ENCODE peak calls at places on chromosomes 1 and 21, in four cellular contexts. H, F, G and S are unnamed samples.

GRCh38 chr1:55476445-55477015 is 261.4 kb upstream of the USP24 start:
- DNase-seq in G (no peak), H (no peak), F (no peak), S (no peak)

GRCh38 chr1:199948587-199949280 is 78.8 kb upstream of the NR5A2 start:
- DNase-seq in H (no peak), G (peak), F (peak), S (no peak)

GRCh38 chr1:57112148-57112547 is 146.3 kb upstream of the C8B start:
- DNase-seq in G (no peak), F (no peak), H (no peak), S (no peak)

GRCh38 chr1:11787251-11787803 is 18.4 kb downstream of the MTHFR start:
- DNase-seq in F (no peak), G (no peak), H (no peak), S (no peak)

GRCh38 chr1:14987829-14988603 is 165.5 kb upstream of the TMEM51 start:
- DNase-seq in F (no peak), G (no peak), H (no peak), S (no peak)

GRCh38 chr1:48596036-48596435 is 124.0 kb upstream of the SPATA6 start:
- DNase-seq in F (no peak), H (no peak), G (no peak), S (no peak)

GRCh38 chr1:98991127-98992003 is 13.3 kb downstream of the PLPPR5 start:
- DNase-seq in F (peak), H (no peak), G (peak), S (no peak)

GRCh38 chr1:221672160-221672762 is 69.6 kb downstream of the DUSP10 start:
- DNase-seq in F (no peak), H (no peak), G (no peak), S (no peak)

GRCh38 chr1:18191037-18191867 is 83.7 kb downstream of the IGSF21 start:
- DNase-seq in H (no peak), F (no peak), G (no peak), S (no peak)

GRCh38 chr1:226574591-226575435 is 26.2 kb downstream of the STUM start:
- DNase-seq in G (no peak), H (peak), F (no peak), S (no peak)

GRCh38 chr1:16175610-16176553 is 20.0 kb upstream of the EPHA2 start:
- DNase-seq in H (no peak), F (no peak), G (no peak), S (peak)

GRCh38 chr1:30229557-30229956 is 493.8 kb downstream of the MATN1 start:
- DNase-seq in H (no peak), F (no peak), G (no peak), S (no peak)

GRCh38 chr1:145990249-145991097 is 5.9 kb downstream of the TXNIP start:
- DNase-seq in G (no peak), F (no peak), H (no peak), S (no peak)

GRCh38 chr1:116078699-116079223 is 32.4 kb upstream of the MAB21L3 start:
- DNase-seq in F (no peak), H (no peak), G (no peak), S (no peak)

GRCh38 chr1:64006276-64007051 is 197.0 kb upstream of the UBE2U start:
- DNase-seq in G (no peak), H (no peak), F (peak), S (no peak)

GRCh38 chr21:26140185-26140584 is 30.4 kb downstream of the APP start:
- DNase-seq in F (no peak), H (no peak), G (no peak), S (no peak)

GRCh38 chr1:205809469-205809868 is 3.5 kb downstream of the SLC41A1 start:
- DNase-seq in H (no peak), F (no peak), G (no peak), S (no peak)

GRCh38 chr1:2983319-2983705 is 38.0 kb upstream of the ACTRT2 start:
- DNase-seq in H (peak), G (no peak), F (no peak), S (no peak)

GRCh38 chr1:178932552-178932906 is 61.7 kb upstream of the ANGPTL1 start:
- DNase-seq in H (no peak), G (no peak), F (no peak), S (no peak)

GRCh38 chr21:39799178-39799577 is 54.2 kb downstream of the IGSF5 start:
- DNase-seq in G (no peak), F (no peak), H (no peak), S (no peak)

GRCh38 chr1:213613549-213613948 is 374.2 kb upstream of the PROX1 start:
- DNase-seq in F (no peak), H (no peak), G (no peak), S (no peak)

GRCh38 chr1:245807306-245807705 is 652.5 kb downstream of the KIF26B start:
- DNase-seq in G (no peak), H (no peak), F (peak), S (no peak)

GRCh38 chr1:164562947-164563346 is 4.0 kb downstream of the PBX1 start:
- DNase-seq in F (no peak), H (no peak), G (no peak), S (no peak)

GRCh38 chr1:162629651-162630050 is 2.6 kb upstream of the DDR2 start:
- DNase-seq in F (no peak), H (no peak), G (no peak), S (no peak)

GRCh38 chr1:20112279-20113000 is 6.9 kb downstream of the PLA2G2D start:
- DNase-seq in G (peak), F (no peak), H (no peak), S (no peak)

GRCh38 chr1:8238141-8239038 is 79.5 kb upstream of the SLC45A1 start:
- DNase-seq in G (no peak), H (peak), F (no peak), S (no peak)

GRCh38 chr21:26236281-26236680 is 65.7 kb upstream of the APP start:
- DNase-seq in G (no peak), H (no peak), F (no peak), S (no peak)

GRCh38 chr1:227886993-227887696 is 60.6 kb downstream of the WNT9A start:
- DNase-seq in G (no peak), F (peak), H (peak), S (peak)

GRCh38 chr1:17118268-17118667 is 983 bp downstream of the PADI2 start:
- DNase-seq in F (no peak), G (no peak), H (no peak), S (no peak)

DNA sequence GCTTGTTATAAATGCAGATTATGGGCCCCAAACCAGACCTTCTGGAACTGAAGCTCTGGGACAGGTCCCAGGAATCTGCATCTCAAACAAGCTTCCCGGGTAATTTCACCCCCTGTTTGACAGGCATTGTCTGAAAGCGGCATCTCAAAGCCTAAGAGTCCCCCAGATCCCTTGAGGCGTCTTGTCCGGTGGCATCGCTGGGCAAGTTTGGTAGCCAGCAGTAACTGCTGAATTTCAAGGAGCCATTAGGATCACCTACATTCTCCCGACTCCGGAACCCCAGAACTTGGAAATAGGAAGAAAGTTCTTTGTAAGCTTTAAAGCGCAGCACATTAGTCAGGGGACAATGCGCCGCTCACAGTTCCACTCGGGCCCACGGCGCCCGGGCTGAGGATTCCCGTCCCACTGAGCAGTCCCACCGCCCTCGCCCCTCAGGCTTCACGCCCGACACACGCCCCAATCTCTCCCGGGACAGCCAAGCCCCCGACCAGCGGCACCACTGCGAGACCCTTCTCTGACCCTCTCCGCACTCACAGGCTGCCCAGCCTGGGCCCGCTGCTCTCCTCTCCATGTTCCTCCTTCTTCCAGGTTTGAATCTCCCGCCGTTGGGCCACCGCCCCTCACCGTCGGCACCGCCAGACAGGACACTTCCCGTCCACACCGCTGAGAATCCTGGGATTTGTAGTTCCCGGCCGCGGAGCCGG is at the start of gene IQGAP3:
- DNase-seq in F (peak), H (peak), G (peak), S (peak)
- H3K4me3 ChIP-seq in F (peak), H (peak), G (peak), S (peak)

DNA sequence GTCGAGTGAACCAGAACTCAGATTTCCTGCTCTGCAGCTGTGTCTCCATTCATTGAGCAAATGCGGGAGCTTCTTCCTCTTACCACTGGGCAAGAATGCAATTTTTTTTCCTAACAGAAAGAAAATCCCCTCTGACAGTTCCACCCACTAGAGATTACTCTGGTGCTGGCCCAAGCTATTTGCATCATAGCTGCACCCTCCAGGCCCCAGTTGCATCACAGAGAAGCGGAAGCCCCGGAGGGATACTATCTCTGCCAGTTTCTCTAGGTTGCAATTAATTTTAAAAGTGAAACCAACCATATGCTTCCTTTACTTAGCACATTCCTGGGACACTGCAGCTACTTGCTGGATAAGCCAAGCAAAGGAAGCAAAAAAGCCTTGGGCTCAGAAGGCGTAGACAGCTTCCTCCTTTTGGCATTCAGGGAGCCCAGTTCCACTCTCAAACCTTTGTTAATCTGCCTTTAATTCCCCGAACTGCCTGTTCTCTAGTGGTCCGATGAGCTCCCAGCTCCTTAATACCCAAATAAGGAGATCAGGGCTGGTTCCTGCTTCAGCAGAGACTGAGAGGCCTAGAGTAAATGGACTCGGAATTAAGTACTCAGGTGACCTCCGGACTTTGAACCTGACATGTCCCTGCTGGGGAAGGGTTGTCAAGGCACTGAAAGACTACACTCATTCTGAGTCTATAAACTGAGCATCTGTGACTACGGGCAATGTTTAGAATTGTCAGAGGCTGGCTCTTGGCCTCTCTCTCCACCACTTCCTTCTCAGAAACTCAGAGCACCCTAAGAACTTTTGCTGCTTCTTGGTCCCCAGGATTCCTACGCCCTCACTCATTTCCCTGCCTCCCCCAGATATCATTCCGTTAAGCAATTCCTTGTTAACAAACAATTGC is 72.5 kb upstream of the TNFSF18 start:
- DNase-seq in G (no peak), H (no peak), F (no peak), S (peak)
- H3K4me3 ChIP-seq in G (no peak), H (peak), F (no peak), S (peak)

DNA sequence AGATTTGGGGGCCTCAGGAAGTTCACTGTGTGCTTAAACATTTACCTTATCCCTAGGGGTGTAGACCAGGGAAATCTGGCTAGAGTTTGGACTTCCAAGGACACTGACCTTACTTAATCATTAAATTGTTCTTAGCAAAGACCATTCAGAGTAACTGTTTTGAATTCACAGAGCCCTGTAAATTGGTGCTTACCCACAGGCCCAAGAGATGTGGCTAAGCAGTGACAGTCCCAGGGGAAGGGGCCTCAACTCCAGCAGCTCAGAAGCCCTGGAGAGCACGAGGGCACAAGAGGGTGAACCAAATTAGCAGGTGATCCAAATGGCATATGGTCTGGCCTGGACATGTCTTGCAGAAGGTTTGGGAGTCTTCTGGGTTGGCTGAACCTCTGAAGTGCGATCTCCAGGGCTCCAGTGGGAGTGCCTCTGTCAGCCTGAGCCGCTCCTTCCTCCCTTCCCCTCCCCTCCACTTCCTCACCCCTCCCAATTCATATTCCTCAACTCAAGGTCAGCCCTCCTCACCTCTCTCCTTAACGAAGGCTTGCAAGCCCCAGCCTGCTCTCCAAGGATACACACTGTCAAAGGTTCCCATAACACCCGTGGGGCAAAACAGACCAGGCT is 4.3 kb downstream of the PAQR7 start:
- DNase-seq in F (no peak), H (peak), G (no peak), S (no peak)
- H3K4me3 ChIP-seq in F (no peak), H (no peak), G (no peak), S (no peak)

GRCh38 chr1:71488555-71489252 is 407.9 kb upstream of the ZRANB2 start:
- DNase-seq in G (no peak), F (no peak), H (no peak), S (no peak)
- H3K4me3 ChIP-seq in G (no peak), F (no peak), H (no peak), S (no peak)

GRCh38 chr1:203765029-203765837 is at the start of gene LAX1:
- DNase-seq in F (peak), H (no peak), G (peak), S (no peak)
- H3K4me3 ChIP-seq in F (peak), H (peak), G (peak), S (no peak)

GRCh38 chr21:38663282-38663681 is 142.4 kb upstream of the ETS2 start:
- DNase-seq in F (no peak), G (no peak), H (no peak), S (no peak)

GRCh38 chr21:38662224-38662568 is 143.5 kb upstream of the ETS2 start:
- DNase-seq in H (no peak), F (no peak), G (no peak), S (no peak)

GRCh38 chr21:38659936-38660332 is 145.8 kb upstream of the ETS2 start:
- DNase-seq in H (no peak), F (no peak), G (no peak), S (no peak)

GRCh38 chr21:38660333-38661295 is 145.1 kb upstream of the ETS2 start:
- DNase-seq in F (peak), H (no peak), G (no peak), S (no peak)

DNA sequence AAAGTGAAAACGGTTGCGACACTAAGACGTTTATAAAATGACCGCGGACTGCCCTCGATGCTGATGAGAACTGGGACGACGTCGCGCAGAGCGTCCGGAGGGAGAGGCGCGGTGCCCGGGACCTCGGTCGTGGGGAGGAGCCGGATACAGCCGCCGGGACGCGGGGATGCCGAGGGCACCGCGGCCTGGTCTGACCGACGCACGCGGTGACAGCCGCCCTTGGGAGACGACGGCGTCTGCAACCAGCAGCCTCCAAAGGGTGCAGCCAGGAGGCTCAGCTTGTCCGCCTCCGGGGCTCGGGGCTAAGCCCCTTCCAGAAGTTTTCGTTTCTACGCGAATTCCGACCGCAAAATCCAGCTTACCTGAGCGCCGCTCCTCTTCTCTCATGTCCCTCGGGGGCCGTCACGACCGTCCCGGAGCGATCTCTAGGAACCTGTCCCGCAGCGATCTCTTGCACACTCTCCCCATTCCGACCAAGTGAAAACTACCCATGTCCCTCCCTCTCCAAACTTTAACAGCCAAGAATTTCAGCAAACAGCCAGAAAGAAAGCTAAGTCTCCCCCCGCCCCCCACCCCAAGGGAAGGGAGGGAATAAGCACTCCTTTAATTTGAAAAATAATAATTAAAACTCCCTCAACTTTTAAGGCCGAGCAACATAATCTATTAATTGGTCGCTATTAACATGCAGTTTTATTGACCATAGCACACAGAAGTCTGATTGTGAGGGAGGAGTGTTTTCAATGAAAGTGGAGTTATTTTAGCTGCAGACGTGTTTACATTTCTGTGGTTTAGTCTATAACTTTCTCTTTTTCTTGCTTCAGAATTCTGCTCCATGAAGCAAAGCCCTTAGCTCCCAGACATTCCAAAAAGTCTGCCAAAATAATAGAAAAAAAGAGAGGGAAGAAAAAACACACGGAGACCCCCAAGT is 144.2 kb upstream of the ETS2 start:
- DNase-seq in F (no peak), G (no peak), H (peak), S (no peak)
- H3K4me3 ChIP-seq in F (no peak), G (no peak), H (peak), S (peak)

DNA sequence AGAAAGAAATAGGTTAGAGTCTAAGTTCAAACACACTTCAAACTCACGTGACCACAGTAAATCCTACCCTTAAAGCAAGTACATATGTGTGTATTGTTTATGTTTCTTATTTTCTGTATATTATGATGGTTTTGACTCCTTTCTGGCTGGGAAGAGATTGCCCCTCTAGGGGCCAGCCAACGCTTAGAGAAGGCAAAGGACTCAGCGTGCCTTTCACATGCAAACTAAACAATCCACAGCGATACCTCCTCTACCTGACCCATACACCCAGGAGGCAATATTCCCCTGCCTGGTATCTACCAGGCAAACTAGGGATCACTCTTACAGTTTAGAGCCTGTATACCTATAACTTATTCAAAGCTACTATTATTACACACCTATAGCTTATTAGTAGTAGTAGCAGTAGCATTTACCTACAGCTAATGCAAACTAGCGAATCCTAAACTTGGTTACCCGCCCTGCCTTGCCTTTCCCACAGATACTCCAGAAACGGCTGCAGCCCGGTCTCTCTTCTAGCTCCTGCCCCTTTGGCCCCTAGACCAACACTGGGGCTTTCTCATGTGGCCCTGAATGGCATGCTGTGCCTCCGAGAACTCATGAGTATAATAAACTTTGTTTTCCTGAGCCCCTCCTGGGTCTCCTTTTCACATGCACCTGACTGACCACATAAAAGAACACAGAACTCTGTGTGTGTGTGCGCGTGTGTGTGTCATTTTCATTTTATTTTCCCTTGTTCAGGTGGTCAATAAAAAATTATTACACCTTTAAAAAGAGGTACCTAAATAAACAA is 14.0 kb downstream of the NRIP1 start:
- DNase-seq in G (no peak), F (peak), H (peak), S (no peak)
- H3K4me3 ChIP-seq in G (no peak), F (peak), H (no peak), S (no peak)

GRCh38 chr1:84620720-84621313 is 46.6 kb upstream of the CTBS start:
- DNase-seq in G (peak), F (peak), H (peak), S (peak)
- H3K4me3 ChIP-seq in G (peak), F (peak), H (peak), S (peak)